ENCODE peak calls at places on chromosomes 3 and 15, in ten cellular contexts. H is H7; S is AG08396; D is HL-60; I is activated CD8-positive, alpha-beta memory T cell treated with anti-CD3 and anti-CD28 coated beads, Interleukin-2, amount 10 ng/mL, durations not matched to agents 7 days and 5 days; P is activated B cell treated with CpG ODN at 0.5 μM for 24 hours; R is GM19239; K is effector memory CD8-positive, alpha-beta T cell; F is GM23248; U is COR-L47. E is an unnamed sample.

GRCh38 chr3:194979173-194979572 is 291.8 kb downstream of the XXYLT1 start:
- DNase-seq in H (no peak), S (no peak), D (no peak), I (peak), P (no peak), R (no peak), K (no peak), F (no peak), U (no peak), E (no peak)

GRCh38 chr15:78933187-78934062 is 11.4 kb downstream of the CTSH start:
- DNase-seq in H (no peak), S (no peak), D (no peak), I (no peak), P (no peak), R (no peak), K (no peak), F (no peak), U (no peak), E (no peak)

GRCh38 chr3:171959532-171960044 is 79.8 kb upstream of the FNDC3B start:
- DNase-seq in H (no peak), S (no peak), D (no peak), I (no peak), P (no peak), R (no peak), K (no peak), F (no peak), U (no peak), E (no peak)

GRCh38 chr3:132630612-132631011 is 29.0 kb downstream of the ACAD11 start:
- DNase-seq in H (no peak), S (no peak), D (no peak), I (no peak), P (no peak), R (no peak), K (no peak), F (no peak), U (no peak), E (no peak)

GRCh38 chr3:171162986-171163723 is 136.6 kb upstream of the SLC2A2 start:
- DNase-seq in H (peak), S (no peak), D (peak), I (no peak), P (no peak), R (peak), K (no peak), F (no peak), U (no peak), E (no peak)

GRCh38 chr3:103271575-103271974 is 836.8 kb downstream of the ZPLD1 start:
- DNase-seq in H (no peak), S (no peak), D (no peak), I (no peak), P (no peak), R (no peak), K (no peak), F (no peak), U (no peak), E (no peak)

GRCh38 chr15:29939404-29939803 is 117.1 kb upstream of the TJP1 start:
- DNase-seq in H (no peak), S (no peak), D (no peak), I (no peak), P (no peak), R (no peak), K (no peak), F (peak), U (no peak), E (no peak)

GRCh38 chr3:9883676-9884554 is 3.9 kb upstream of the CIDEC start:
- DNase-seq in H (no peak), S (no peak), D (no peak), I (no peak), P (no peak), R (no peak), K (no peak), F (peak), U (no peak), E (no peak)

GRCh38 chr3:140902791-140903190 is 38.8 kb upstream of the SLC25A36 start:
- DNase-seq in H (no peak), S (no peak), D (no peak), I (no peak), P (no peak), R (no peak), K (no peak), F (no peak), U (no peak), E (no peak)

GRCh38 chr3:37443363-37444035 is 269.1 kb upstream of the LRRFIP2 start:
- DNase-seq in H (no peak), S (no peak), D (no peak), I (no peak), P (no peak), R (no peak), K (no peak), F (no peak), U (no peak), E (no peak)

GRCh38 chr15:66327736-66328135 is 28.7 kb downstream of the TIPIN start:
- DNase-seq in H (no peak), S (no peak), D (no peak), I (no peak), P (no peak), R (no peak), K (no peak), F (no peak), U (no peak), E (no peak)

GRCh38 chr15:46304320-46304719 is 669.5 kb downstream of the SQOR start:
- DNase-seq in H (peak), S (no peak), D (peak), I (no peak), P (no peak), R (no peak), K (no peak), F (peak), U (peak), E (no peak)

GRCh38 chr3:39106281-39107055 is 959 bp downstream of the GORASP1 start:
- DNase-seq in H (peak), S (peak), D (no peak), I (peak), P (no peak), R (no peak), K (no peak), F (peak), U (no peak), E (no peak)

GRCh38 chr3:16084887-16085286 is 89.6 kb upstream of the GALNT15 start:
- DNase-seq in H (no peak), S (no peak), D (no peak), I (no peak), P (no peak), R (no peak), K (no peak), F (peak), U (no peak), E (no peak)